ENCODE peak calls at places on chromosomes 7 and 10, in eight cellular contexts. T is adrenal gland; M is CD8-positive, alpha-beta T cell; U is heart left ventricle; J is mesendoderm; R is neuronal stem cell; I is ascending aorta; H is psoas muscle. V is an unnamed sample.

GRCh38 chr7:27346531-27347260 is 104.1 kb downstream of the EVX1 start:
- DNase-seq in T (peak; percentile 48), M (no peak), U (no peak), J (peak; percentile 57), R (no peak), I (no peak), H (peak; percentile 32), V (no peak)

GRCh38 chr10:128629111-128630096 is 503.2 kb upstream of the MKI67 start:
- DNase-seq in T (no peak), M (no peak), U (no peak), J (peak; percentile 82), R (no peak), I (no peak), H (peak; percentile 22), V (no peak)

GRCh38 chr10:112797908-112798307 is 152.1 kb upstream of the TCF7L2 start:
- DNase-seq in T (no peak), M (no peak), U (no peak), J (no peak), R (no peak), I (no peak), H (no peak), V (no peak)

GRCh38 chr7:116500071-116500853 is 724 bp downstream of the CAV2 start:
- DNase-seq in T (peak; percentile 19), M (peak; percentile 48), U (peak; percentile 51), J (peak; percentile 79), R (no peak), I (peak; percentile 75), H (peak; percentile 15), V (no peak)

GRCh38 chr7:149785983-149786382 is 12.6 kb upstream of the ZNF467 start:
- DNase-seq in T (no peak), M (no peak), U (no peak), J (no peak), R (no peak), I (no peak), H (no peak), V (no peak)

GRCh38 chr7:30505174-30505697 is 607 bp upstream of the GGCT start:
- DNase-seq in T (no peak), M (no peak), U (no peak), J (no peak), R (no peak), I (no peak), H (no peak), V (no peak)

GRCh38 chr10:110522365-110522988 is 24.8 kb downstream of the DUSP5 start:
- DNase-seq in T (no peak), M (no peak), U (no peak), J (no peak), R (no peak), I (no peak), H (no peak), V (no peak)

GRCh38 chr7:105198223-105198622 is 184.2 kb downstream of the KMT2E start:
- DNase-seq in T (no peak), M (no peak), U (no peak), J (no peak), R (no peak), I (no peak), H (no peak), V (no peak)

GRCh38 chr7:22907805-22908204 is 85.2 kb upstream of the TOMM7 start:
- DNase-seq in T (no peak), M (no peak), U (no peak), J (no peak), R (no peak), I (no peak), H (no peak), V (no peak)

GRCh38 chr10:35563266-35563891 is 41.8 kb upstream of the GJD4 start:
- DNase-seq in T (peak; percentile 41), M (peak; percentile 50), U (peak; percentile 57), J (peak; percentile 78), R (peak; percentile 64), I (peak; percentile 71), H (peak; percentile 50), V (no peak)

GRCh38 chr7:106485031-106485551 is 175.9 kb downstream of the CCDC71L start:
- DNase-seq in T (no peak), M (no peak), U (no peak), J (no peak), R (no peak), I (no peak), H (no peak), V (no peak)

GRCh38 chr10:80988755-80989154 is 451.1 kb downstream of the SH2D4B start:
- DNase-seq in T (no peak), M (no peak), U (no peak), J (no peak), R (no peak), I (no peak), H (no peak), V (no peak)

GRCh38 chr10:22466763-22467334 is 121.6 kb downstream of the SPAG6 start:
- DNase-seq in T (no peak), M (no peak), U (no peak), J (no peak), R (no peak), I (no peak), H (no peak), V (no peak)

GRCh38 chr10:74913321-74913980 is 87.1 kb downstream of the KAT6B start:
- DNase-seq in T (no peak), M (no peak), U (no peak), J (no peak), R (no peak), I (no peak), H (no peak), V (no peak)

GRCh38 chr10:100103581-100103980 is 21.9 kb upstream of the CPN1 start:
- DNase-seq in T (no peak), M (no peak), U (no peak), J (no peak), R (no peak), I (no peak), H (no peak), V (no peak)

GRCh38 chr10:69716711-69717560 is 84.8 kb upstream of the COL13A1 start:
- DNase-seq in T (peak; percentile 33), M (peak; percentile 65), U (no peak), J (peak; percentile 73), R (peak; percentile 65), I (no peak), H (peak; percentile 54), V (no peak)

GRCh38 chr10:58291538-58292174 is 22.7 kb downstream of the CISD1 start:
- DNase-seq in T (peak; percentile 27), M (no peak), U (no peak), J (peak; percentile 35), R (no peak), I (no peak), H (no peak), V (no peak)

GRCh38 chr10:46001187-46001756 is 29.0 kb downstream of the TIMM23 start:
- DNase-seq in T (no peak), M (no peak), U (no peak), J (no peak), R (no peak), I (no peak), H (no peak), V (no peak)

GRCh38 chr10:8138471-8138870 is 84.0 kb downstream of the GATA3 start:
- DNase-seq in T (no peak), M (no peak), U (no peak), J (no peak), R (no peak), I (no peak), H (no peak), V (no peak)

GRCh38 chr7:89623018-89623672 is 531.1 kb upstream of the STEAP1 start:
- DNase-seq in T (peak; percentile 22), M (no peak), U (no peak), J (peak; percentile 68), R (peak; percentile 14), I (no peak), H (no peak), V (no peak)

GRCh38 chr7:30927040-30927439 is 15.4 kb downstream of the AQP1 start:
- DNase-seq in T (no peak), M (no peak), U (no peak), J (no peak), R (no peak), I (peak; percentile 58), H (no peak), V (peak; percentile 44)

GRCh38 chr10:43216931-43217562 is 49.8 kb downstream of the RASGEF1A start:
- DNase-seq in T (no peak), M (no peak), U (no peak), J (no peak), R (no peak), I (no peak), H (peak; percentile 3), V (no peak)
- H3K4me1 ChIP-seq in T (no peaks in the 10 kb centered on the region), M (no peaks in the 10 kb centered on the region), U (no peaks in the 10 kb centered on the region), J (peaks cover 3% of the 10 kb centered on the region), R (no peaks in the 10 kb centered on the region), I (no peaks in the 10 kb centered on the region), H (no peaks in the 10 kb centered on the region), V (no peaks in the 10 kb centered on the region)

GRCh38 chr10:125105155-125105554 is 55.2 kb downstream of the CTBP2 start:
- DNase-seq in T (no peak), M (no peak), U (no peak), J (no peak), R (no peak), I (no peak), H (no peak), V (no peak)

GRCh38 chr10:125102821-125103220 is 57.5 kb downstream of the CTBP2 start:
- DNase-seq in T (no peak), M (no peak), U (no peak), J (no peak), R (no peak), I (peak; percentile 42), H (no peak), V (peak; percentile 50)

GRCh38 chr10:125102216-125102615 is 58.1 kb downstream of the CTBP2 start:
- DNase-seq in T (no peak), M (no peak), U (no peak), J (peak; percentile 54), R (no peak), I (peak; percentile 42), H (no peak), V (no peak)

GRCh38 chr10:125104559-125104958 is 55.8 kb downstream of the CTBP2 start:
- DNase-seq in T (no peak), M (no peak), U (no peak), J (no peak), R (no peak), I (no peak), H (no peak), V (no peak)

GRCh38 chr10:125103466-125104377 is 56.6 kb downstream of the CTBP2 start:
- DNase-seq in T (no peak), M (no peak), U (no peak), J (peak; percentile 29), R (no peak), I (peak; percentile 54), H (no peak), V (peak; percentile 46)
- H3K4me1 ChIP-seq in T (no peaks in the 10 kb centered on the region), M (no peaks in the 10 kb centered on the region), U (no peaks in the 10 kb centered on the region), J (peaks cover 23% of the 10 kb centered on the region), R (peaks cover 7% of the 10 kb centered on the region), I (no peaks in the 10 kb centered on the region), H (peaks cover 56% of the 10 kb centered on the region), V (peaks cover 13% of the 10 kb centered on the region)

DNA sequence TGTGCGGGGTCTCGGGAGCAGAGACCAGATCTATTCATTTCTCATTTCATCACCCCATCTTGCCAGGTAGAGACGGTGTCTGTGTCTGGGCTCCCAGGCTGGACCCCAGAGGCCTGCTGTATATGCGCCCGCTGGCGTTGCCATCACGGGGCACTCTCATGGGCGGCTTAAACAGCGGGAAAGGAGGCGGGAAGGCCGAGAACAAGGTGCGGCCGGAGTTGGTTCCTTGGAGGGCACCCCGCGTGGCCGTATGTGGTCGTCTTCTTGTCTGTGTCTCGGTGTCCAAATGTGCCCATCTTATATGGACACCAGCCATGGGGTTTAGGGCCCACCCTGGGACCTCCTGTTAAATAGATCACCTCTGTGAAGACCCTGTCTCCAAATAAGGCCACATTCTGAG is 2.1 kb upstream of the CFAP46 start:
- DNase-seq in T (no peak), M (no peak), U (no peak), J (no peak), R (no peak), I (no peak), H (no peak), V (no peak)
- H3K4me1 ChIP-seq in T (peaks cover 12% of the 10 kb centered on the region), M (no peaks in the 10 kb centered on the region), U (peaks cover 12% of the 10 kb centered on the region), J (no peaks in the 10 kb centered on the region), R (peaks cover 5% of the 10 kb centered on the region), I (no peaks in the 10 kb centered on the region), H (peaks cover 8% of the 10 kb centered on the region), V (peaks cover 14% of the 10 kb centered on the region)

GRCh38 chr7:139360948-139361307 is 1.2 kb downstream of the LUC7L2 start:
- DNase-seq in T (no peak), M (no peak), U (no peak), J (no peak), R (no peak), I (no peak), H (no peak), V (no peak)
- H3K4me1 ChIP-seq in T (peaks cover 8% of the 10 kb centered on the region), M (peaks cover 46% of the 10 kb centered on the region), U (peaks cover 5% of the 10 kb centered on the region), J (peaks cover 6% of the 10 kb centered on the region), R (peaks cover 2% of the 10 kb centered on the region), I (no peaks in the 10 kb centered on the region), H (peaks cover 38% of the 10 kb centered on the region), V (peaks cover 37% of the 10 kb centered on the region)

V was measured in suprapubic skin.